ENCODE peak calls at places on chromosomes 6 and 20, in eight cellular contexts. P, J, O, S, Z, T, L and U are unnamed samples.

GRCh38 chr20:41716436-41716835 is 98.3 kb upstream of the CHD6 start:
- DNase-seq in L (peak), P (no peak), O (no peak), S (no peak), T (no peak), J (no peak), Z (no peak), U (no peak)

GRCh38 chr6:106237286-106237685 is 88.3 kb downstream of the ATG5 start:
- DNase-seq in L (no peak), P (no peak), J (no peak), T (no peak), Z (no peak), O (no peak), S (no peak), U (no peak)

GRCh38 chr6:121857551-121857950 is 422.1 kb downstream of the GJA1 start:
- DNase-seq in O (no peak), T (no peak), Z (no peak), S (no peak), L (no peak), P (no peak), J (no peak), U (no peak)

GRCh38 chr20:924639-925038 is 8.5 kb upstream of the ANGPT4 start:
- DNase-seq in S (no peak), J (no peak), T (no peak), L (no peak), O (no peak), Z (no peak), P (no peak), U (no peak)

GRCh38 chr20:48769111-48769879 is 58.5 kb downstream of the PREX1 start:
- DNase-seq in P (no peak), S (peak), L (no peak), O (no peak), J (no peak), Z (peak), T (no peak), U (no peak)

GRCh38 chr6:91267246-91267645 is 680.4 kb upstream of the MAP3K7 start:
- DNase-seq in S (no peak), Z (no peak), O (no peak), L (no peak), P (no peak), J (no peak), T (no peak), U (no peak)

GRCh38 chr6:34414999-34415858 is 10.6 kb downstream of the RPS10 start:
- DNase-seq in T (no peak), L (peak), O (no peak), Z (peak), J (no peak), P (peak), S (no peak), U (peak)

GRCh38 chr20:62737271-62737761 is 28.7 kb downstream of the NTSR1 start:
- DNase-seq in Z (no peak), J (no peak), T (no peak), O (no peak), S (no peak), P (no peak), L (no peak), U (no peak)

GRCh38 chr6:72911463-72912153 is 289.7 kb downstream of the KCNQ5 start:
- DNase-seq in S (no peak), Z (peak), P (no peak), L (peak), J (no peak), O (no peak), T (no peak), U (no peak)

GRCh38 chr6:2505624-2506023 is 245.1 kb downstream of the MYLK4 start:
- DNase-seq in O (no peak), J (no peak), S (peak), P (no peak), Z (peak), L (no peak), T (peak), U (no peak)

GRCh38 chr20:695165-695866 is 19.7 kb upstream of the SCRT2 start:
- DNase-seq in O (no peak), P (no peak), S (no peak), J (no peak), L (no peak), T (no peak), Z (no peak), U (no peak)

GRCh38 chr6:151275121-151275520 is 35.4 kb downstream of the AKAP12 start:
- DNase-seq in L (no peak), S (no peak), T (no peak), O (no peak), P (no peak), Z (no peak), J (no peak), U (no peak)

GRCh38 chr6:45617441-45617840 is 239.7 kb upstream of the SUPT3H start:
- DNase-seq in T (no peak), J (no peak), O (no peak), P (no peak), L (peak), S (no peak), Z (peak), U (no peak)

GRCh38 chr6:117919775-117920492 is 12.9 kb downstream of the SLC35F1 start:
- DNase-seq in Z (no peak), O (peak), P (no peak), J (peak), L (no peak), S (no peak), T (no peak), U (no peak)

GRCh38 chr6:32637219-32637880 is at the start of gene HLA-DQA1:
- DNase-seq in P (peak), J (no peak), T (no peak), Z (peak), L (no peak), O (no peak), S (peak), U (no peak)

GRCh38 chr6:70130865-70131264 is 172.0 kb downstream of the COL9A1 start:
- DNase-seq in O (no peak), Z (no peak), L (no peak), T (no peak), S (no peak), P (no peak), J (no peak), U (no peak)

GRCh38 chr6:2952557-2953095 is 18.7 kb downstream of the SERPINB6 start:
- DNase-seq in J (no peak), L (peak), S (peak), O (peak), T (peak), P (peak), Z (peak), U (peak)